ENCODE peak calls at places on chromosomes 1 and 21, in seven cellular contexts. One of them, this sample, is unnamed.

GRCh38 chr1:18239671-18240070 is 132.1 kb downstream of the IGSF21 start:
- DNase-seq in heart right ventricle: no peak
- DNase-seq in T-helper 2 cell: no peak
- DNase-seq in fibroblast of mammary gland: no peak
- DNase-seq in Right ventricle myocardium inferior: no peak
- DNase-seq in HEK293T: no peak
- DNase-seq in stimulated activated CD4-positive, alpha-beta T cell treated with anti-CD3 and anti-CD28 coated beads, TNF-alpha, amount 100 ng/mL, for 4 hours: no peak
- DNase-seq in this sample: no peak

GRCh38 chr1:14262582-14262981 is 335.9 kb upstream of the KAZN start:
- DNase-seq in heart right ventricle: no peak
- DNase-seq in T-helper 2 cell: no peak
- DNase-seq in fibroblast of mammary gland: no peak
- DNase-seq in Right ventricle myocardium inferior: no peak
- DNase-seq in HEK293T: peak; percentile 23
- DNase-seq in stimulated activated CD4-positive, alpha-beta T cell treated with anti-CD3 and anti-CD28 coated beads, TNF-alpha, amount 100 ng/mL, for 4 hours: no peak
- DNase-seq in this sample: no peak

GRCh38 chr1:2279210-2279639 is 51.1 kb downstream of the SKI start:
- DNase-seq in heart right ventricle: peak; percentile 66
- DNase-seq in T-helper 2 cell: no peak
- DNase-seq in fibroblast of mammary gland: peak; percentile 82
- DNase-seq in Right ventricle myocardium inferior: peak; percentile 80
- DNase-seq in HEK293T: no peak
- DNase-seq in stimulated activated CD4-positive, alpha-beta T cell treated with anti-CD3 and anti-CD28 coated beads, TNF-alpha, amount 100 ng/mL, for 4 hours: no peak
- DNase-seq in this sample: peak; percentile 91

GRCh38 chr1:37905624-37906196 is 41.1 kb downstream of the INPP5B start:
- DNase-seq in heart right ventricle: no peak
- DNase-seq in T-helper 2 cell: no peak
- DNase-seq in fibroblast of mammary gland: no peak
- DNase-seq in Right ventricle myocardium inferior: no peak
- DNase-seq in HEK293T: no peak
- DNase-seq in stimulated activated CD4-positive, alpha-beta T cell treated with anti-CD3 and anti-CD28 coated beads, TNF-alpha, amount 100 ng/mL, for 4 hours: no peak
- DNase-seq in this sample: no peak

GRCh38 chr21:37568415-37568814 is 201.8 kb downstream of the DYRK1A start:
- DNase-seq in heart right ventricle: no peak
- DNase-seq in T-helper 2 cell: no peak
- DNase-seq in fibroblast of mammary gland: no peak
- DNase-seq in Right ventricle myocardium inferior: no peak
- DNase-seq in HEK293T: no peak
- DNase-seq in stimulated activated CD4-positive, alpha-beta T cell treated with anti-CD3 and anti-CD28 coated beads, TNF-alpha, amount 100 ng/mL, for 4 hours: no peak
- DNase-seq in this sample: no peak

GRCh38 chr1:44842763-44843655 is at the start of gene PTCH2:
- DNase-seq in heart right ventricle: peak; percentile 72
- DNase-seq in T-helper 2 cell: peak; percentile 10
- DNase-seq in fibroblast of mammary gland: peak; percentile 42
- DNase-seq in Right ventricle myocardium inferior: peak; percentile 86
- DNase-seq in HEK293T: peak; percentile 90
- DNase-seq in stimulated activated CD4-positive, alpha-beta T cell treated with anti-CD3 and anti-CD28 coated beads, TNF-alpha, amount 100 ng/mL, for 4 hours: no peak
- DNase-seq in this sample: peak; percentile 93

GRCh38 chr1:181392613-181393170 is 90.6 kb upstream of the CACNA1E start:
- DNase-seq in heart right ventricle: no peak
- DNase-seq in T-helper 2 cell: no peak
- DNase-seq in fibroblast of mammary gland: peak; percentile 5
- DNase-seq in Right ventricle myocardium inferior: no peak
- DNase-seq in HEK293T: no peak
- DNase-seq in stimulated activated CD4-positive, alpha-beta T cell treated with anti-CD3 and anti-CD28 coated beads, TNF-alpha, amount 100 ng/mL, for 4 hours: no peak
- DNase-seq in this sample: no peak

GRCh38 chr1:219123041-219123440 is 50.6 kb upstream of the LYPLAL1 start:
- DNase-seq in heart right ventricle: no peak
- DNase-seq in T-helper 2 cell: no peak
- DNase-seq in fibroblast of mammary gland: peak; percentile 48
- DNase-seq in Right ventricle myocardium inferior: no peak
- DNase-seq in HEK293T: no peak
- DNase-seq in stimulated activated CD4-positive, alpha-beta T cell treated with anti-CD3 and anti-CD28 coated beads, TNF-alpha, amount 100 ng/mL, for 4 hours: no peak
- DNase-seq in this sample: peak; percentile 45

GRCh38 chr1:161139765-161140164 is 7.3 kb upstream of the DEDD start:
- DNase-seq in heart right ventricle: no peak
- DNase-seq in T-helper 2 cell: no peak
- DNase-seq in fibroblast of mammary gland: peak; percentile 60
- DNase-seq in Right ventricle myocardium inferior: no peak
- DNase-seq in HEK293T: peak; percentile 55
- DNase-seq in stimulated activated CD4-positive, alpha-beta T cell treated with anti-CD3 and anti-CD28 coated beads, TNF-alpha, amount 100 ng/mL, for 4 hours: no peak
- DNase-seq in this sample: no peak

GRCh38 chr1:160539896-160540858 is 17.1 kb upstream of the SLAMF6 start:
- DNase-seq in heart right ventricle: no peak
- DNase-seq in T-helper 2 cell: peak; percentile 36
- DNase-seq in fibroblast of mammary gland: no peak
- DNase-seq in Right ventricle myocardium inferior: no peak
- DNase-seq in HEK293T: no peak
- DNase-seq in stimulated activated CD4-positive, alpha-beta T cell treated with anti-CD3 and anti-CD28 coated beads, TNF-alpha, amount 100 ng/mL, for 4 hours: no peak
- DNase-seq in this sample: no peak

GRCh38 chr1:117662667-117663066 is 56.8 kb downstream of the TENT5C start:
- DNase-seq in heart right ventricle: no peak
- DNase-seq in T-helper 2 cell: no peak
- DNase-seq in fibroblast of mammary gland: no peak
- DNase-seq in Right ventricle myocardium inferior: no peak
- DNase-seq in HEK293T: no peak
- DNase-seq in stimulated activated CD4-positive, alpha-beta T cell treated with anti-CD3 and anti-CD28 coated beads, TNF-alpha, amount 100 ng/mL, for 4 hours: no peak
- DNase-seq in this sample: no peak

GRCh38 chr1:93595266-93595665 is 86.4 kb downstream of the BCAR3 start:
- DNase-seq in heart right ventricle: no peak
- DNase-seq in T-helper 2 cell: no peak
- DNase-seq in fibroblast of mammary gland: peak; percentile 87
- DNase-seq in Right ventricle myocardium inferior: no peak
- DNase-seq in HEK293T: no peak
- DNase-seq in stimulated activated CD4-positive, alpha-beta T cell treated with anti-CD3 and anti-CD28 coated beads, TNF-alpha, amount 100 ng/mL, for 4 hours: no peak
- DNase-seq in this sample: no peak

GRCh38 chr21:39317134-39318090 is 4.0 kb upstream of the BRWD1 start:
- DNase-seq in heart right ventricle: no peak
- DNase-seq in T-helper 2 cell: no peak
- DNase-seq in fibroblast of mammary gland: no peak
- DNase-seq in Right ventricle myocardium inferior: no peak
- DNase-seq in HEK293T: no peak
- DNase-seq in stimulated activated CD4-positive, alpha-beta T cell treated with anti-CD3 and anti-CD28 coated beads, TNF-alpha, amount 100 ng/mL, for 4 hours: no peak
- DNase-seq in this sample: no peak

GRCh38 chr1:114610546-114611245 is 29.3 kb upstream of the BCAS2 start:
- DNase-seq in heart right ventricle: no peak
- DNase-seq in T-helper 2 cell: no peak
- DNase-seq in fibroblast of mammary gland: peak; percentile 49
- DNase-seq in Right ventricle myocardium inferior: no peak
- DNase-seq in HEK293T: no peak
- DNase-seq in stimulated activated CD4-positive, alpha-beta T cell treated with anti-CD3 and anti-CD28 coated beads, TNF-alpha, amount 100 ng/mL, for 4 hours: no peak
- DNase-seq in this sample: no peak

GRCh38 chr21:31576428-31576827 is 83.1 kb upstream of the SOD1 start:
- DNase-seq in heart right ventricle: no peak
- DNase-seq in T-helper 2 cell: no peak
- DNase-seq in fibroblast of mammary gland: peak; percentile 71
- DNase-seq in Right ventricle myocardium inferior: no peak
- DNase-seq in HEK293T: no peak
- DNase-seq in stimulated activated CD4-positive, alpha-beta T cell treated with anti-CD3 and anti-CD28 coated beads, TNF-alpha, amount 100 ng/mL, for 4 hours: no peak
- DNase-seq in this sample: no peak

GRCh38 chr1:1599030-1599916 is 662 bp downstream of the FNDC10 start:
- DNase-seq in heart right ventricle: peak; percentile 30
- DNase-seq in T-helper 2 cell: no peak
- DNase-seq in fibroblast of mammary gland: peak; percentile 23
- DNase-seq in Right ventricle myocardium inferior: peak; percentile 64
- DNase-seq in HEK293T: peak; percentile 64
- DNase-seq in stimulated activated CD4-positive, alpha-beta T cell treated with anti-CD3 and anti-CD28 coated beads, TNF-alpha, amount 100 ng/mL, for 4 hours: no peak
- DNase-seq in this sample: no peak

GRCh38 chr1:88892146-88892877 is 945 bp upstream of the GTF2B start:
- DNase-seq in heart right ventricle: no peak
- DNase-seq in T-helper 2 cell: no peak
- DNase-seq in fibroblast of mammary gland: peak; percentile 89
- DNase-seq in Right ventricle myocardium inferior: no peak
- DNase-seq in HEK293T: peak; percentile 15
- DNase-seq in stimulated activated CD4-positive, alpha-beta T cell treated with anti-CD3 and anti-CD28 coated beads, TNF-alpha, amount 100 ng/mL, for 4 hours: no peak
- DNase-seq in this sample: no peak

GRCh38 chr1:161427733-161428516 is 60.2 kb upstream of the CFAP126 start:
- DNase-seq in heart right ventricle: no peak
- DNase-seq in T-helper 2 cell: no peak
- DNase-seq in fibroblast of mammary gland: peak; percentile 38
- DNase-seq in Right ventricle myocardium inferior: no peak
- DNase-seq in HEK293T: peak; percentile 67
- DNase-seq in stimulated activated CD4-positive, alpha-beta T cell treated with anti-CD3 and anti-CD28 coated beads, TNF-alpha, amount 100 ng/mL, for 4 hours: peak; percentile 38
- DNase-seq in this sample: no peak

GRCh38 chr21:15741510-15741909 is 11.7 kb downstream of the USP25 start:
- DNase-seq in heart right ventricle: no peak
- DNase-seq in T-helper 2 cell: no peak
- DNase-seq in fibroblast of mammary gland: peak; percentile 70
- DNase-seq in Right ventricle myocardium inferior: no peak
- DNase-seq in HEK293T: no peak
- DNase-seq in stimulated activated CD4-positive, alpha-beta T cell treated with anti-CD3 and anti-CD28 coated beads, TNF-alpha, amount 100 ng/mL, for 4 hours: no peak
- DNase-seq in this sample: no peak

GRCh38 chr1:30758785-30759380 is 1.3 kb upstream of the LAPTM5 start:
- DNase-seq in heart right ventricle: no peak
- DNase-seq in T-helper 2 cell: no peak
- DNase-seq in fibroblast of mammary gland: peak; percentile 36
- DNase-seq in Right ventricle myocardium inferior: no peak
- DNase-seq in HEK293T: peak; percentile 72
- DNase-seq in stimulated activated CD4-positive, alpha-beta T cell treated with anti-CD3 and anti-CD28 coated beads, TNF-alpha, amount 100 ng/mL, for 4 hours: no peak
- DNase-seq in this sample: no peak

GRCh38 chr1:182629674-182630073 is 25.5 kb upstream of the RGS16 start:
- DNase-seq in heart right ventricle: no peak
- DNase-seq in T-helper 2 cell: peak; percentile 17
- DNase-seq in fibroblast of mammary gland: no peak
- DNase-seq in Right ventricle myocardium inferior: no peak
- DNase-seq in HEK293T: no peak
- DNase-seq in stimulated activated CD4-positive, alpha-beta T cell treated with anti-CD3 and anti-CD28 coated beads, TNF-alpha, amount 100 ng/mL, for 4 hours: peak; percentile 10
- DNase-seq in this sample: no peak

GRCh38 chr1:106785136-106785535 is 271.3 kb upstream of the PRMT6 start:
- DNase-seq in heart right ventricle: no peak
- DNase-seq in T-helper 2 cell: no peak
- DNase-seq in fibroblast of mammary gland: no peak
- DNase-seq in Right ventricle myocardium inferior: no peak
- DNase-seq in HEK293T: no peak
- DNase-seq in stimulated activated CD4-positive, alpha-beta T cell treated with anti-CD3 and anti-CD28 coated beads, TNF-alpha, amount 100 ng/mL, for 4 hours: no peak
- DNase-seq in this sample: no peak

GRCh38 chr1:22711591-22712501 is 1.2 kb downstream of the EPHB2 start:
- DNase-seq in heart right ventricle: no peak
- DNase-seq in T-helper 2 cell: no peak
- DNase-seq in fibroblast of mammary gland: peak; percentile 24
- DNase-seq in Right ventricle myocardium inferior: no peak
- DNase-seq in HEK293T: no peak
- DNase-seq in stimulated activated CD4-positive, alpha-beta T cell treated with anti-CD3 and anti-CD28 coated beads, TNF-alpha, amount 100 ng/mL, for 4 hours: no peak
- DNase-seq in this sample: no peak

GRCh38 chr1:166379447-166379846 is 212.6 kb upstream of the FAM78B start:
- DNase-seq in heart right ventricle: peak; percentile 10
- DNase-seq in T-helper 2 cell: no peak
- DNase-seq in fibroblast of mammary gland: no peak
- DNase-seq in Right ventricle myocardium inferior: no peak
- DNase-seq in HEK293T: no peak
- DNase-seq in stimulated activated CD4-positive, alpha-beta T cell treated with anti-CD3 and anti-CD28 coated beads, TNF-alpha, amount 100 ng/mL, for 4 hours: no peak
- DNase-seq in this sample: no peak

GRCh38 chr1:183048087-183049085 is 25.2 kb downstream of the LAMC1 start:
- DNase-seq in heart right ventricle: no peak
- DNase-seq in T-helper 2 cell: no peak
- DNase-seq in fibroblast of mammary gland: no peak
- DNase-seq in Right ventricle myocardium inferior: no peak
- DNase-seq in HEK293T: no peak
- DNase-seq in stimulated activated CD4-positive, alpha-beta T cell treated with anti-CD3 and anti-CD28 coated beads, TNF-alpha, amount 100 ng/mL, for 4 hours: no peak
- DNase-seq in this sample: no peak

GRCh38 chr1:70401974-70402373 is 9.1 kb upstream of the CTH start:
- DNase-seq in heart right ventricle: no peak
- DNase-seq in T-helper 2 cell: no peak
- DNase-seq in fibroblast of mammary gland: no peak
- DNase-seq in Right ventricle myocardium inferior: no peak
- DNase-seq in HEK293T: no peak
- DNase-seq in stimulated activated CD4-positive, alpha-beta T cell treated with anti-CD3 and anti-CD28 coated beads, TNF-alpha, amount 100 ng/mL, for 4 hours: no peak
- DNase-seq in this sample: no peak

This sample was measured in aorta.